ENCODE peak calls at places on chromosomes 4 and X, in ten cellular contexts. H is PC-9, M is fibroblast of mammary gland, P is kidney epithelial cell, F is MM.1S, K is A549, S is A673, W is BJ, Z is mesothelial cell of epicardium, Q is Calu3. L is an unnamed sample.

GRCh38 chr4:52822583-52823477 is 39.3 kb upstream of the RASL11B start:
- DNase-seq in W (peak; percentile 81), P (no peak), Z (no peak), K (no peak), F (no peak), S (no peak), M (peak; percentile 98), H (peak; percentile 71), Q (no peak), L (no peak)

GRCh38 chr4:2298548-2298991 is 36.7 kb upstream of the MXD4 start:
- DNase-seq in Q (no peak), F (no peak), Z (no peak), S (no peak), K (no peak), P (no peak), H (no peak), M (no peak), W (no peak), L (no peak)

GRCh38 chr4:453267-453666 is 45.7 kb downstream of the ZNF721 start:
- DNase-seq in W (no peak), Q (no peak), P (no peak), H (no peak), S (no peak), F (no peak), Z (no peak), K (no peak), M (no peak), L (no peak)

GRCh38 chr4:149426461-149426860 is 389.2 kb downstream of the IQCM start:
- DNase-seq in P (no peak), S (no peak), Q (no peak), M (peak; percentile 85), K (no peak), H (no peak), F (no peak), W (no peak), Z (no peak), L (no peak)

GRCh38 chr4:4981827-4982226 is 37.4 kb downstream of the CYTL1 start:
- DNase-seq in Z (no peak), W (no peak), F (no peak), P (no peak), Q (no peak), S (no peak), K (no peak), M (no peak), H (no peak), L (no peak)

GRCh38 chr4:83947811-83948210 is 411.9 kb downstream of the GPAT3 start:
- DNase-seq in S (no peak), M (no peak), K (no peak), Q (no peak), Z (no peak), F (no peak), H (no peak), W (no peak), P (no peak), L (no peak)

GRCh38 chr4:139154538-139154937 is 22.5 kb downstream of the ELF2 start:
- DNase-seq in P (no peak), H (no peak), F (no peak), K (no peak), Z (no peak), Q (no peak), W (no peak), M (no peak), S (no peak), L (no peak)

GRCh38 chr4:173014836-173015235 is 153.8 kb upstream of the GALNT7 start:
- DNase-seq in F (no peak), P (no peak), W (no peak), K (no peak), Z (no peak), S (peak; percentile 66), Q (no peak), M (no peak), H (no peak), L (no peak)

GRCh38 chr4:132108784-132109183 is 1040.3 kb upstream of the PCDH10 start:
- DNase-seq in Z (no peak), W (peak; percentile 13), Q (no peak), F (no peak), S (no peak), H (no peak), P (no peak), K (no peak), M (peak; percentile 70), L (no peak)

GRCh38 chr4:134070174-134070573 is 131.4 kb downstream of the PABPC4L start:
- DNase-seq in F (no peak), K (no peak), H (no peak), W (no peak), S (no peak), M (no peak), P (no peak), Z (no peak), Q (no peak), L (no peak)

DNA sequence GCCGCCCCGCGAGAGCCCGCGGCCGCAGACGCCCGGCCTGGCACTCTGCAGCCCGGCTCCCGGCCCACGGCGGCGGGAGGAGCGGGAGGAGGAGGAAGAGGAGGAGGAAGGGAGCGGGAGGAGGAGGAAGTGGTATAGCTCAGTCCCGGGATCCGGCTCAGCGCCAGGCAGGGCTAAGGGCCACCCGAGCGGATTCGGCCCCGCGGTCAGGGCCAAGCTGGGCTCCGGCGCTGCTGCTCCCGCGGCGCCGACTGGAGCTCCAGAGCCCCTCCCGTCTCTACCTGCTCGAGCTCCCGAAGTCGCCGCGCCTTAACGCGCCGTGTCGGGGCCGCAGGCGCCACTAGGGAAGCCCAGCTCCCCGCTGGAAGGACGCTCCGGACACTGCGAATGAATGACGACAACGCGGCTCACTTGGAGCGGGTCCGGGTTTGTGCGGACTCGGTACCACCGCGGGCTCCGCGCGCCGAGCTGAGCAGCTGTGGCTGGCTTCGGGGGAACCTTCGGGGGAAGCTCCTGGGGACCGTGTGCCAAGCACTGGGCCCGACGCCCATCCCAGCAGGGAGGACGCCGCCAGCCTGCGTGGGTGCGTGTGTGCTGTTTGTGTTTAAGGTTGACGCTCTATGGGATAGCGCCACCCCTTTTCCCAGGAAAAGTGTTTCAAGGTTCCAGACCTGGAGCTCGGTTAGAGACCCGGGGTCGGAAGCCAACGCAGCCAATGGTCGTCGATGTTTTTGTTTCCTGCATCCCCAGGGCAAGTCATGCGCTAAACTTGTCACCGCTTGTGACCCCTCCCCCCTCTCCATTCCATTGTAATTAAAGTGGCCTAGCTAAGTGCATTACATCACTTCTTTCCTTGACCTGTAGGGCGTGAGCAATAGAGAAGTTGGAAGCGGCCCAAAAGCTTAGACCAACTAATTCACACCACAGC is at the start of gene TBC1D9:
- DNase-seq in F (peak; percentile 82), H (peak; percentile 84), Z (peak; percentile 24), W (peak; percentile 53), P (peak; percentile 90), Q (peak; percentile 77), M (peak; percentile 80), K (peak; percentile 49), S (peak; percentile 83), L (peak; percentile 40)
- TF ChIP-seq CTCF in F (no peak), H (no peak), Z (no peak), W (peak; percentile 18), P (no peak), Q (no peak), M (no peak), K (peak; percentile 26), S (no peak), L (no peak)

GRCh38 chr4:151038452-151039157 is 23.5 kb upstream of the LRBA start:
- DNase-seq in Z (no peak), S (no peak), Q (no peak), K (no peak), F (no peak), M (no peak), H (no peak), P (no peak), W (no peak), L (no peak)

GRCh38 chr4:151034829-151035228 is 19.7 kb upstream of the LRBA start:
- DNase-seq in F (no peak), K (no peak), S (no peak), M (no peak), Q (no peak), H (no peak), P (no peak), W (no peak), Z (no peak), L (no peak)

GRCh38 chr4:151031831-151032605 is 16.9 kb upstream of the LRBA start:
- DNase-seq in Q (no peak), Z (no peak), H (peak; percentile 60), K (no peak), F (no peak), S (no peak), M (peak; percentile 74), W (no peak), P (no peak), L (peak; percentile 40)

GRCh38 chr4:151039733-151040132 is 24.6 kb upstream of the LRBA start:
- DNase-seq in S (no peak), H (no peak), Z (no peak), K (no peak), F (no peak), W (no peak), M (no peak), Q (no peak), P (no peak), L (no peak)

DNA sequence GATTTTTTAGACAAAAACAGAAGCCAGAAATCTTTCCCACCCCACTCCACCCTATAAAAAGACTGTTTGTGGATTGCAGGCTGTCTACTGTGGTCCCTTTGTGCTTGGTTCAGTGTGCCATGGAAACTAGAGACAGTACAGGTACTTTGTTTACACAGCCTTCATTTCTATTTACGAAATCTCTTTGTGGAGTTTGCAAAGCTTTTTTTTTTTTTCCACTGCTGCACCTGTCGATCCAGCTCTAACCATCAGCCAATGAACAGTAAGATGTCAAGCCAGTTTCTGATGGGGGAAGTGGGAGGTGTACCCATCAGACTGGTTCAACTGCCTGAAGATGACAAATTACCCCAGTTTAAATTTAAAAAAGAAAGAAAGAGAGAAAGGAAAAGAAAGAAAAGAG is 20.2 kb upstream of the LRBA start:
- DNase-seq in H (peak; percentile 88), P (no peak), F (no peak), Q (peak; percentile 52), M (no peak), S (no peak), W (no peak), Z (no peak), K (no peak), L (no peak)
- TF ChIP-seq CTCF in H (no peak), P (no peak), F (no peak), Q (no peak), M (no peak), S (no peak), W (no peak), Z (no peak), K (no peak), L (no peak)

GRCh38 chr4:37243061-37243460 is 1.5 kb upstream of the NWD2 start:
- DNase-seq in K (no peak), W (no peak), H (no peak), P (no peak), M (no peak), S (no peak), Q (peak; percentile 2), F (no peak), Z (no peak), L (no peak)
- TF ChIP-seq CTCF in K (no peak), W (no peak), H (no peak), P (no peak), M (no peak), S (no peak), Q (no peak), F (no peak), Z (no peak), L (no peak)

DNA sequence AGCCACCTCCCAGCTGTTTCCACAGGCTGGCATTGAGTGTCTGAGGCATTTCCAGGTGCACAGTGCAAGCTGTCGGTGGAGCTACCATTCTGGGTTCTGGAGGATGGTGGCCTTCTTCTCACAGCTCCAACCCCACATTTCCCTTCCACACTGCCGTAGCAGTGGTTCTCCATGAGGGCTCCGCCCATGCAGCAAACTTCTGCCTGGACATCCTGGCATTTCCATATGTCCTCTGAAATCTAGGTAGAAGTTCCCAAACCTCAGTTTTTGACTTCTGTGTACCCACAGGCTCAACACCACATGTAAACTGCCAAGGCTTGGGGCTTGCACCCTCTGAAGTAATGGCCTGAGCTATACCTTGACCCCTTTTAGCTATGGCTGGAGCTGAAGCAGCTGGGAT is 10.3 kb upstream of the FRMPD4 start:
- DNase-seq in H (no peak), Q (no peak), W (no peak), Z (no peak), S (no peak), K (no peak), F (no peak), M (no peak), P (no peak), L (no peak)
- TF ChIP-seq CTCF in H (no peak), Q (no peak), W (no peak), Z (no peak), S (no peak), K (no peak), F (no peak), M (no peak), P (no peak), L (no peak)